ENCODE peak calls at places on chromosomes 12 and 14, in five cellular contexts. H, U, D, R and L are unnamed samples.

GRCh38 chr14:102063092-102063807 is 23.6 kb downstream of the HSP90AA1 start:
- DNase-seq in H (peak), U (peak), D (peak), R (peak), L (peak)

GRCh38 chr12:49763006-49763591 is 21.7 kb downstream of the TMBIM6 start:
- DNase-seq in H (peak), U (no peak), D (peak), R (peak), L (peak)

GRCh38 chr14:61569783-61570182 is 125.5 kb upstream of the HIF1A start:
- DNase-seq in H (no peak), U (peak), D (peak), R (peak), L (peak)

GRCh38 chr12:90207799-90208198 is 499.2 kb upstream of the ATP2B1 start:
- DNase-seq in H (no peak), U (no peak), D (no peak), R (no peak), L (peak)

GRCh38 chr12:80186727-80187217 is 87.4 kb downstream of the OTOGL start:
- DNase-seq in H (peak), U (peak), D (peak), R (peak), L (peak)

GRCh38 chr14:65170768-65171251 is 68.5 kb upstream of the MAX start:
- DNase-seq in H (no peak), U (peak), D (no peak), R (peak), L (peak)

GRCh38 chr14:22221508-22221907 is 367.5 kb downstream of the DAD1 start:
- DNase-seq in H (peak), U (no peak), D (no peak), R (peak), L (peak)

GRCh38 chr14:93892923-93893549 is 34.1 kb upstream of the FAM181A start:
- DNase-seq in H (peak), U (peak), D (peak), R (peak), L (peak)